ENCODE peak calls at places on chromosomes 1 and 21, in eight cellular contexts. B is psoas muscle; S is left ventricle myocardium inferior; Z is HTR-8/SVneo; F is substantia nigra; L is stimulated activated CD4-positive, alpha-beta T cell treated with anti-CD3 and anti-CD28 coated beads, Interleukin-4, amount 100 ng/mL, for 1 hour; T is upper lobe of right lung; W is activated B cell treated with CpG ODN at 0.5 μM for 24 hours. R is an unnamed sample.

GRCh38 chr1:152182942-152183341 is 23.9 kb upstream of the RPTN start:
- DNase-seq in B (no peak), S (no peak), Z (no peak), F (no peak), L (no peak), T (no peak), W (no peak), R (no peak)

GRCh38 chr1:58621375-58621774 is 44.3 kb upstream of the TACSTD2 start:
- DNase-seq in B (no peak), S (no peak), Z (no peak), F (no peak), L (no peak), T (no peak), W (no peak), R (no peak)

GRCh38 chr1:247228133-247228532 is 27.7 kb upstream of the VN1R5 start:
- DNase-seq in B (no peak), S (no peak), Z (no peak), F (no peak), L (no peak), T (no peak), W (no peak), R (no peak)

GRCh38 chr1:1942753-1943656 is 23.9 kb upstream of the TMEM52 start:
- DNase-seq in B (no peak), S (no peak), Z (no peak), F (no peak), L (no peak), T (peak), W (no peak), R (no peak)

GRCh38 chr1:156930483-156930882 is 10.1 kb downstream of the LRRC71 start:
- DNase-seq in B (no peak), S (no peak), Z (no peak), F (no peak), L (no peak), T (no peak), W (no peak), R (peak)

GRCh38 chr1:23809751-23810171 is 9.2 kb upstream of the GALE start:
- DNase-seq in B (peak), S (peak), Z (peak), F (no peak), L (peak), T (peak), W (peak), R (peak)

GRCh38 chr1:201568859-201569294 is 29.9 kb downstream of the NAV1 start:
- DNase-seq in B (no peak), S (no peak), Z (no peak), F (no peak), L (no peak), T (no peak), W (no peak), R (no peak)

GRCh38 chr1:231116741-231117140 is 45.1 kb upstream of the TRIM67 start:
- DNase-seq in B (no peak), S (no peak), Z (no peak), F (no peak), L (no peak), T (no peak), W (no peak), R (no peak)

GRCh38 chr21:37367758-37368535 is 1.4 kb downstream of the DYRK1A start:
- DNase-seq in B (peak), S (peak), Z (no peak), F (no peak), L (peak), T (peak), W (peak), R (peak)

GRCh38 chr1:74197255-74197654 is 721 bp downstream of the LRRIQ3 start:
- DNase-seq in B (no peak), S (no peak), Z (no peak), F (no peak), L (no peak), T (no peak), W (no peak), R (no peak)

GRCh38 chr1:155261401-155261887 is 716 bp downstream of the SCAMP3 start:
- DNase-seq in B (no peak), S (no peak), Z (no peak), F (no peak), L (no peak), T (no peak), W (no peak), R (no peak)

GRCh38 chr1:24897263-24898151 is 32.6 kb downstream of the RUNX3 start:
- DNase-seq in B (no peak), S (no peak), Z (no peak), F (no peak), L (no peak), T (no peak), W (no peak), R (no peak)

GRCh38 chr21:44405948-44406872 is 49.1 kb upstream of the LRRC3 start:
- DNase-seq in B (no peak), S (no peak), Z (peak), F (no peak), L (no peak), T (no peak), W (no peak), R (no peak)

GRCh38 chr1:231584117-231584516 is 42.5 kb upstream of the DISC1 start:
- DNase-seq in B (no peak), S (no peak), Z (peak), F (no peak), L (no peak), T (no peak), W (no peak), R (no peak)

R was measured in left cardiac atrium.